ENCODE peak calls at places on chromosomes 1 and 21, in four cellular contexts. O is effector memory CD8-positive, alpha-beta T cell; X is NCI-H2081; F is EL. A is an unnamed sample.

GRCh38 chr1:229557214-229557850 is 1.2 kb downstream of the ABCB10 start:
- DNase-seq in O (peak), X (no peak), F (peak), A (no peak)

GRCh38 chr1:44030606-44031050 is 634 bp downstream of the SLC6A9 start:
- DNase-seq in O (peak), X (no peak), F (peak), A (no peak)

GRCh38 chr21:42089093-42089631 is 18.0 kb downstream of the UMODL1 start:
- DNase-seq in O (no peak), X (no peak), F (no peak), A (no peak)

GRCh38 chr1:30875197-30875596 is 33.4 kb downstream of the SDC3 start:
- DNase-seq in O (no peak), X (no peak), F (no peak), A (no peak)

GRCh38 chr1:234755449-234755863 is 145.5 kb upstream of the IRF2BP2 start:
- DNase-seq in O (no peak), X (no peak), F (peak), A (peak)

GRCh38 chr1:20640183-20640597 is 6.9 kb downstream of the PINK1 start:
- DNase-seq in O (peak), X (peak), F (peak), A (no peak)

GRCh38 chr1:210310562-210310961 is 18.1 kb upstream of the HHAT start:
- DNase-seq in O (no peak), X (no peak), F (no peak), A (no peak)

GRCh38 chr1:100039571-100039970 is 69.8 kb downstream of the SLC35A3 start:
- DNase-seq in O (no peak), X (no peak), F (no peak), A (no peak)

GRCh38 chr1:230781596-230781995 is 34.4 kb downstream of the CAPN9 start:
- DNase-seq in O (no peak), X (no peak), F (no peak), A (no peak)

GRCh38 chr1:39491146-39491921 is at the start of gene BMP8A:
- DNase-seq in O (peak), X (peak), F (peak), A (no peak)

GRCh38 chr1:103025858-103026409 is 82.4 kb downstream of the COL11A1 start:
- DNase-seq in O (no peak), X (no peak), F (no peak), A (no peak)

GRCh38 chr1:162466797-162467196 is 30.8 kb upstream of the UHMK1 start:
- DNase-seq in O (no peak), X (no peak), F (no peak), A (no peak)

GRCh38 chr1:26959722-26960624 is at the start of gene KDF1:
- DNase-seq in O (peak), X (peak), F (no peak), A (no peak)

GRCh38 chr21:15604424-15604823 is 125.4 kb upstream of the USP25 start:
- DNase-seq in O (no peak), X (no peak), F (peak), A (no peak)

GRCh38 chr1:243503155-243503554 is 247.3 kb downstream of the SDCCAG8 start:
- DNase-seq in O (no peak), X (no peak), F (no peak), A (no peak)

A was measured in H54.